ENCODE peak calls at places on chromosomes 16 and 17, in seven cellular contexts. One of them, this sample, is unnamed. For H3K4me1, the result is how much of the 10 kb centered on the place peaks cover.

GRCh38 chr17:17304521-17304985 is 1.4 kb downstream of the NT5M start:
- DNase-seq in H9: no peak
- DNase-seq in IMR-90: no peak
- DNase-seq in neuronal stem cell: no peak
- DNase-seq in H1: no peak
- DNase-seq in mesenchymal stem cell: no peak
- DNase-seq in trophoblast cell: no peak
- DNase-seq in this sample: no peak

GRCh38 chr17:49836111-49837030 is 11.5 kb downstream of the TAC4 start:
- DNase-seq in H9: no peak
- DNase-seq in IMR-90: peak
- DNase-seq in neuronal stem cell: no peak
- DNase-seq in H1: no peak
- DNase-seq in mesenchymal stem cell: no peak
- DNase-seq in trophoblast cell: no peak
- DNase-seq in this sample: peak

GRCh38 chr16:28923652-28924398 is 1.2 kb downstream of the RABEP2 start:
- DNase-seq in H9: no peak
- DNase-seq in IMR-90: no peak
- DNase-seq in neuronal stem cell: no peak
- DNase-seq in H1: no peak
- DNase-seq in mesenchymal stem cell: no peak
- DNase-seq in trophoblast cell: no peak
- DNase-seq in this sample: no peak

GRCh38 chr16:86317617-86318021 is 192.7 kb upstream of the FOXF1 start:
- DNase-seq in H9: no peak
- DNase-seq in IMR-90: no peak
- DNase-seq in neuronal stem cell: no peak
- DNase-seq in H1: no peak
- DNase-seq in mesenchymal stem cell: no peak
- DNase-seq in trophoblast cell: no peak
- DNase-seq in this sample: no peak

GRCh38 chr16:630024-630814 is 566 bp upstream of the WFIKKN1 start:
- DNase-seq in H9: no peak
- DNase-seq in IMR-90: no peak
- DNase-seq in neuronal stem cell: no peak
- DNase-seq in H1: no peak
- DNase-seq in mesenchymal stem cell: no peak
- DNase-seq in trophoblast cell: no peak
- DNase-seq in this sample: peak

GRCh38 chr17:64707077-64707591 is 45.0 kb upstream of the SMURF2 start:
- DNase-seq in H9: peak
- DNase-seq in IMR-90: peak
- DNase-seq in neuronal stem cell: no peak
- DNase-seq in H1: peak
- DNase-seq in mesenchymal stem cell: peak
- DNase-seq in trophoblast cell: peak
- DNase-seq in this sample: peak

GRCh38 chr16:88784074-88784855 is 755 bp downstream of the PIEZO1 start:
- DNase-seq in H9: peak
- DNase-seq in IMR-90: peak
- DNase-seq in neuronal stem cell: no peak
- DNase-seq in H1: no peak
- DNase-seq in mesenchymal stem cell: peak
- DNase-seq in trophoblast cell: peak
- DNase-seq in this sample: peak

GRCh38 chr16:1999866-2000514 is 9.6 kb downstream of the ZNF598 start:
- DNase-seq in H9: no peak
- DNase-seq in IMR-90: no peak
- DNase-seq in neuronal stem cell: no peak
- DNase-seq in H1: no peak
- DNase-seq in mesenchymal stem cell: no peak
- DNase-seq in trophoblast cell: no peak
- DNase-seq in this sample: no peak

GRCh38 chr17:66748578-66748977 is 86.3 kb upstream of the CACNG5 start:
- DNase-seq in H9: no peak
- DNase-seq in IMR-90: no peak
- DNase-seq in neuronal stem cell: no peak
- DNase-seq in H1: no peak
- DNase-seq in mesenchymal stem cell: no peak
- DNase-seq in trophoblast cell: no peak
- DNase-seq in this sample: no peak

GRCh38 chr16:66428682-66429251 is 1.7 kb downstream of the BEAN1 start:
- DNase-seq in H9: no peak
- DNase-seq in IMR-90: no peak
- DNase-seq in neuronal stem cell: no peak
- DNase-seq in H1: no peak
- DNase-seq in mesenchymal stem cell: no peak
- DNase-seq in trophoblast cell: no peak
- DNase-seq in this sample: no peak

GRCh38 chr17:66737524-66737923 is 97.4 kb upstream of the CACNG5 start:
- DNase-seq in H9: peak
- DNase-seq in IMR-90: peak
- DNase-seq in neuronal stem cell: peak
- DNase-seq in H1: peak
- DNase-seq in mesenchymal stem cell: peak
- DNase-seq in trophoblast cell: no peak
- DNase-seq in this sample: peak

GRCh38 chr17:21132428-21132827 is 5.7 kb downstream of the DHRS7B start:
- DNase-seq in H9: no peak
- DNase-seq in IMR-90: no peak
- DNase-seq in neuronal stem cell: no peak
- DNase-seq in H1: no peak
- DNase-seq in mesenchymal stem cell: no peak
- DNase-seq in trophoblast cell: no peak
- DNase-seq in this sample: no peak

GRCh38 chr16:83307206-83307990 is 500.4 kb upstream of the HSBP1 start:
- DNase-seq in H9: no peak
- DNase-seq in IMR-90: no peak
- DNase-seq in neuronal stem cell: no peak
- DNase-seq in H1: no peak
- DNase-seq in mesenchymal stem cell: no peak
- DNase-seq in trophoblast cell: no peak
- DNase-seq in this sample: peak

GRCh38 chr16:81786321-81786720 is 7.2 kb downstream of the PLCG2 start:
- DNase-seq in H9: no peak
- DNase-seq in IMR-90: peak
- DNase-seq in neuronal stem cell: no peak
- DNase-seq in H1: no peak
- DNase-seq in mesenchymal stem cell: no peak
- DNase-seq in trophoblast cell: peak
- DNase-seq in this sample: peak

GRCh38 chr17:30433514-30433913 is 43.7 kb upstream of the GOSR1 start:
- DNase-seq in H9: no peak
- DNase-seq in IMR-90: peak
- DNase-seq in neuronal stem cell: no peak
- DNase-seq in H1: no peak
- DNase-seq in mesenchymal stem cell: peak
- DNase-seq in trophoblast cell: no peak
- DNase-seq in this sample: no peak

GRCh38 chr17:30310562-30310961 is 18.8 kb upstream of the BLMH start:
- DNase-seq in H9: no peak
- DNase-seq in IMR-90: no peak
- DNase-seq in neuronal stem cell: no peak
- DNase-seq in H1: no peak
- DNase-seq in mesenchymal stem cell: no peak
- DNase-seq in trophoblast cell: no peak
- DNase-seq in this sample: no peak

GRCh38 chr16:85759631-85760419 is 8.9 kb upstream of the C16orf74 start:
- DNase-seq in H9: peak
- DNase-seq in IMR-90: no peak
- DNase-seq in neuronal stem cell: no peak
- DNase-seq in H1: no peak
- DNase-seq in mesenchymal stem cell: no peak
- DNase-seq in trophoblast cell: peak
- DNase-seq in this sample: no peak

GRCh38 chr16:67459066-67459857 is 21.7 kb downstream of the ATP6V0D1 start:
- DNase-seq in H9: no peak
- DNase-seq in IMR-90: no peak
- DNase-seq in neuronal stem cell: no peak
- DNase-seq in H1: no peak
- DNase-seq in mesenchymal stem cell: peak
- DNase-seq in trophoblast cell: no peak
- DNase-seq in this sample: no peak

GRCh38 chr16:88975511-88976061 is 1.4 kb downstream of the CBFA2T3 start:
- DNase-seq in H9: no peak
- DNase-seq in IMR-90: no peak
- DNase-seq in neuronal stem cell: no peak
- DNase-seq in H1: no peak
- DNase-seq in mesenchymal stem cell: no peak
- DNase-seq in trophoblast cell: no peak
- DNase-seq in this sample: no peak

GRCh38 chr16:55508941-55509920 is at the start of gene LPCAT2:
- DNase-seq in H9: peak
- DNase-seq in IMR-90: peak
- DNase-seq in neuronal stem cell: peak
- DNase-seq in H1: peak
- DNase-seq in mesenchymal stem cell: peak
- DNase-seq in trophoblast cell: peak
- DNase-seq in this sample: peak

GRCh38 chr16:16052916-16053315 is 103.5 kb downstream of the ABCC1 start:
- DNase-seq in H9: no peak
- DNase-seq in IMR-90: peak
- DNase-seq in neuronal stem cell: no peak
- DNase-seq in H1: no peak
- DNase-seq in mesenchymal stem cell: peak
- DNase-seq in trophoblast cell: no peak
- DNase-seq in this sample: no peak

GRCh38 chr17:71870546-71870862 is 250.3 kb upstream of the SOX9 start:
- DNase-seq in H9: no peak
- DNase-seq in IMR-90: no peak
- DNase-seq in neuronal stem cell: no peak
- DNase-seq in H1: no peak
- DNase-seq in mesenchymal stem cell: no peak
- DNase-seq in trophoblast cell: no peak
- DNase-seq in this sample: peak

GRCh38 chr17:73822371-73822770 is 178.1 kb upstream of the SDK2 start:
- DNase-seq in H9: no peak
- DNase-seq in IMR-90: no peak
- DNase-seq in neuronal stem cell: no peak
- DNase-seq in H1: no peak
- DNase-seq in mesenchymal stem cell: no peak
- DNase-seq in trophoblast cell: no peak
- DNase-seq in this sample: no peak

GRCh38 chr16:16033208-16033717 is 83.8 kb downstream of the ABCC1 start:
- DNase-seq in H9: no peak
- DNase-seq in IMR-90: no peak
- DNase-seq in neuronal stem cell: no peak
- DNase-seq in H1: no peak
- DNase-seq in mesenchymal stem cell: no peak
- DNase-seq in trophoblast cell: no peak
- DNase-seq in this sample: no peak

GRCh38 chr16:81700071-81700779 is 78.9 kb upstream of the PLCG2 start:
- DNase-seq in H9: no peak
- DNase-seq in IMR-90: peak
- DNase-seq in neuronal stem cell: no peak
- DNase-seq in H1: no peak
- DNase-seq in mesenchymal stem cell: no peak
- DNase-seq in trophoblast cell: no peak
- DNase-seq in this sample: no peak

GRCh38 chr17:44170135-44170498 is 387 bp upstream of the ASB16 start:
- DNase-seq in H9: no peak
- DNase-seq in IMR-90: no peak
- DNase-seq in neuronal stem cell: no peak
- DNase-seq in H1: no peak
- DNase-seq in mesenchymal stem cell: no peak
- DNase-seq in trophoblast cell: no peak
- DNase-seq in this sample: no peak

DNA sequence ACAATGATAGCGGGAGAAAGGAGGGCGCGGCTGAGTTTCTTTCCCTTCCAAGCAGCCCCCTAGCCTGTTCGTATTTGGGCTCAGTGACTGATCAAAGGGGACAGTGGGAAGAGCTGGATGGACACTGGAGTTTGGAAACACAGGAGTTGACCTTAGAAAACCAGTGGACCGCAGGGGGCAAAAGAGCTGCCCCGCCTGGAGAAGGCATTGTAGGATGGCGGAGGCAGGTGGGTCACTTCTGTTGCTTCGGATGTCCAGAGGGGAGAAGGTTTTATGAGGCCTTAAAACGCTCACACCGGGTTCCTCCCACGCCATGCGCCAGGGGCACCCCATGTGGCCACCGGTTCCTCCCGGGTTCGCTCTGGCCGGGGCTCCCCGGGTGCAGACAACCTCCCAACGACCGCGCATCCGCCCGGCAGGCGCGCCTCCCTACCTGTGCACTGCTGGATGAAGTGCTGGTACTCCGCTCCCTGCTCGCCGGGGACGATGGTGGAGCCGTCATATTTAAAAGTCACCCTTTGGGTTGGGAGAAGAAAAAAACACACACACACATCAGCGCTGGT is 729 bp downstream of the COTL1 start:
- DNase-seq in H9: peak
- DNase-seq in IMR-90: no peak
- DNase-seq in neuronal stem cell: no peak
- DNase-seq in H1: no peak
- DNase-seq in mesenchymal stem cell: peak
- DNase-seq in trophoblast cell: peak
- DNase-seq in this sample: no peak
- H3K4me1 ChIP-seq in H9: under half
- H3K4me1 ChIP-seq in IMR-90: under half
- H3K4me1 ChIP-seq in neuronal stem cell: under half
- H3K4me1 ChIP-seq in H1: under half
- H3K4me1 ChIP-seq in mesenchymal stem cell: under half
- H3K4me1 ChIP-seq in trophoblast cell: under half
- H3K4me1 ChIP-seq in this sample: under half

GRCh38 chr17:9977175-9977574 is 72.1 kb upstream of the RCVRN start:
- DNase-seq in H9: no peak
- DNase-seq in IMR-90: no peak
- DNase-seq in neuronal stem cell: no peak
- DNase-seq in H1: no peak
- DNase-seq in mesenchymal stem cell: peak
- DNase-seq in trophoblast cell: no peak
- DNase-seq in this sample: no peak
- H3K4ac ChIP-seq in H9: no peak
- H3K4ac ChIP-seq in IMR-90: no peak
- H3K4ac ChIP-seq in neuronal stem cell: no peak
- H3K4ac ChIP-seq in H1: no peak
- H3K4ac ChIP-seq in mesenchymal stem cell: no peak
- H3K4ac ChIP-seq in trophoblast cell: no peak
- H3K4ac ChIP-seq in this sample: no peak

GRCh38 chr17:81129711-81130367 is 35.5 kb upstream of the PVALEF start:
- DNase-seq in H9: no peak
- DNase-seq in IMR-90: no peak
- DNase-seq in neuronal stem cell: no peak
- DNase-seq in H1: no peak
- DNase-seq in mesenchymal stem cell: no peak
- DNase-seq in trophoblast cell: no peak
- DNase-seq in this sample: no peak
- H3K4me1 ChIP-seq in H9: under half
- H3K4me1 ChIP-seq in IMR-90: under half
- H3K4me1 ChIP-seq in neuronal stem cell: under half
- H3K4me1 ChIP-seq in H1: under half
- H3K4me1 ChIP-seq in mesenchymal stem cell: under half
- H3K4me1 ChIP-seq in trophoblast cell: under half
- H3K4me1 ChIP-seq in this sample: under half

DNA sequence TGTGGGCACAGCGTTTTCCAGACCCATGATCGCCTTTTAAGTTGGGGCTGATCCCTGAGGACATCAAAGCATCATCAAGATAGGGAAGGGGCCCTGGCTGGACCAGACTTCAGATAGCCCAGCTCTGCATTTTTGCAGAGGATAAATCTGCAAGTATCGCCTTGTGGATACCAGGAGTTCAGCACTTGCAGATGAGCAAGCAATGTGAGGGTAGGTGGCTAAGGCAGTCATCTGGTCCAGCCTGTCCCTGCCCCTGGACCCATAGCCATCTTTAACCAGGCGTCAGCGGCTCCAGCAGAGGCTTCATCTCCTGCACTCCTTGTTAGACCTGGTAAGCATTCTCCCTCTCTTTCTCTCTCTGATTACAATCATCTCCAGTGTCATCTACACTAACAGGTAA is 9.0 kb upstream of the MRPS23 start:
- DNase-seq in H9: no peak
- DNase-seq in IMR-90: no peak
- DNase-seq in neuronal stem cell: no peak
- DNase-seq in H1: no peak
- DNase-seq in mesenchymal stem cell: no peak
- DNase-seq in trophoblast cell: no peak
- DNase-seq in this sample: no peak
- H3K4ac ChIP-seq in H9: no peak
- H3K4ac ChIP-seq in IMR-90: no peak
- H3K4ac ChIP-seq in neuronal stem cell: no peak
- H3K4ac ChIP-seq in H1: no peak
- H3K4ac ChIP-seq in mesenchymal stem cell: no peak
- H3K4ac ChIP-seq in trophoblast cell: no peak
- H3K4ac ChIP-seq in this sample: no peak

This sample was measured in mesendoderm.